ENCODE peak calls at places on chromosomes 4 and X, in seven cellular contexts. E is endodermal cell, P is ovary, O is heart left ventricle, F is IMR-90, A is upper lobe of right lung, Z is brain microvascular endothelial cell. W is an unnamed sample.

GRCh38 chr4:81628489-81628888 is 156.8 kb upstream of the RASGEF1B start:
- DNase-seq in E (no peak), P (no peak), O (no peak), F (no peak), A (no peak), Z (no peak), W (no peak)

GRCh38 chrX:2224141-2224540 is 276.6 kb downstream of the DHRSX start:
- DNase-seq in E (no peak), P (no peak), O (no peak), F (no peak), A (no peak), Z (no peak), W (no peak)

GRCh38 chrX:1027133-1027532 is 185.3 kb downstream of the CRLF2 start:
- DNase-seq in E (no peak), P (no peak), O (no peak), F (no peak), A (peak; percentile 40), Z (no peak), W (no peak)

GRCh38 chrX:63784346-63784901 is 590 bp downstream of the ARHGEF9 start:
- DNase-seq in E (no peak), P (peak; percentile 28), O (no peak), F (no peak), A (no peak), Z (no peak), W (no peak)

GRCh38 chr4:76251448-76252270 is at the start of gene FAM47E:
- DNase-seq in E (peak; percentile 95), P (peak; percentile 50), O (peak; percentile 71), F (peak; percentile 6), A (peak; percentile 95), Z (peak; percentile 27), W (peak; percentile 38)

GRCh38 chr4:125649452-125649851 is 334.7 kb downstream of the FAT4 start:
- DNase-seq in E (no peak), P (no peak), O (no peak), F (no peak), A (no peak), Z (no peak), W (no peak)

GRCh38 chrX:153460826-153461225 is 9.6 kb downstream of the HAUS7 start:
- DNase-seq in E (peak; percentile 88), P (peak; percentile 52), O (peak; percentile 25), F (peak; percentile 39), A (no peak), Z (no peak), W (peak; percentile 27)

GRCh38 chr4:100302061-100303026 is 112.1 kb upstream of the DDIT4L start:
- DNase-seq in E (no peak), P (no peak), O (no peak), F (no peak), A (no peak), Z (no peak), W (no peak)

GRCh38 chr4:173025131-173025530 is 143.5 kb upstream of the GALNT7 start:
- DNase-seq in E (peak; percentile 82), P (no peak), O (peak; percentile 57), F (peak; percentile 77), A (no peak), Z (peak; percentile 87), W (peak; percentile 63)

GRCh38 chr4:48801739-48802138 is 21.7 kb upstream of the FRYL start:
- DNase-seq in E (no peak), P (no peak), O (peak; percentile 66), F (no peak), A (no peak), Z (no peak), W (no peak)

GRCh38 chrX:47170861-47171692 is 22.6 kb upstream of the UBA1 start:
- DNase-seq in E (no peak), P (no peak), O (no peak), F (no peak), A (peak; percentile 20), Z (no peak), W (no peak)

GRCh38 chrX:136662976-136663375 is 15.0 kb downstream of the CD40LG start:
- DNase-seq in E (no peak), P (no peak), O (no peak), F (no peak), A (no peak), Z (no peak), W (no peak)

GRCh38 chr4:80878218-80878617 is 152.3 kb upstream of the BMP3 start:
- DNase-seq in E (no peak), P (no peak), O (no peak), F (peak; percentile 34), A (no peak), Z (no peak), W (no peak)

GRCh38 chrX:96770315-96770714 is 85.7 kb downstream of the DIAPH2 start:
- DNase-seq in E (no peak), P (no peak), O (no peak), F (peak; percentile 18), A (no peak), Z (no peak), W (peak; percentile 1)

GRCh38 chr4:105631818-105632400 is 76.6 kb downstream of the INTS12 start:
- DNase-seq in E (no peak), P (no peak), O (no peak), F (no peak), A (no peak), Z (no peak), W (no peak)

GRCh38 chr4:74327751-74328150 is 19.5 kb downstream of the EPGN start:
- DNase-seq in E (no peak), P (no peak), O (no peak), F (peak; percentile 29), A (no peak), Z (no peak), W (peak; percentile 13)

GRCh38 chrX:153074935-153075334 is 2.7 kb downstream of the PNMA6A start:
- DNase-seq in E (no peak), P (no peak), O (no peak), F (no peak), A (no peak), Z (no peak), W (no peak)

GRCh38 chr4:163245044-163245443 is 78.4 kb upstream of the NAF1 start:
- DNase-seq in E (no peak), P (no peak), O (no peak), F (no peak), A (no peak), Z (no peak), W (no peak)

GRCh38 chr4:89023140-89023539 is 33.8 kb downstream of the FAM13A start:
- DNase-seq in E (no peak), P (no peak), O (no peak), F (no peak), A (no peak), Z (no peak), W (no peak)

DNA sequence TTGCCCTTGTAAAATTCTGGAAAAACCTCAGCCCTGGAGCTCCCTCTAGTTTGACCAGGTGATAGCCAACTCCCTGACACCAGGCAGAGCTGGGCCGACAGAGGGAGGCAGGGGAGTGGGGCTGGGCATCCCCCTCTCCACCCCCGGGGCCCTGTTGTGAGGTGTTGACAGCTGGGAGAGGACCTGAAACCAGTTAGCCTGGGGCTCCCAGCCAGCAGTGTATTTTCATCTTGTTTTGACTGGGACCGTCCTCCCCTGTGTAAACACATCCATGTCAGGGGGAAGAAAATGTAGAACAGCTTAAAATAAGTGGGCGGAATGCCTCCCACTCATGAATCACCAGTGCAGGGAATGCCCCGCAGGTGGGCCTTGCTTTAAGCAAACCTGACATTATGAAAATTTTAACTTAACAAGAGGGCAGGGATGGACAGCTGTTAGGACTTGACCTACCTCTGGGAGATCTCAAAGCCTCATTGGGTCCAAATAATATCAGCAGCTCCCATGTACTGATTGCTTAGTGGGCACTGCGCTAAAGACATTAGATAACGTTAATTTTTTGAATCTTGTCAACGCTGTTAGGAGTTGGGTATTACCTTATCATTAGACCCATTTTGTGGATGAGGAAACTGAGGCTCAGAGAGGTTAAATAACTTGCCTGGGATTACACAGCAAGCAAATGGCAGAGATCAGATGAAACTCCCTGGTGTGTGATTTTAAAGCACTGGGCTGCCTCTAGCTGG is 45.9 kb downstream of the TSC22D3 start:
- DNase-seq in E (peak; percentile 91), P (peak; percentile 69), O (peak; percentile 72), F (no peak), A (no peak), Z (no peak), W (no peak)
- H3K27ac ChIP-seq in E (no peak overlapping the region), P (peak overlapping the region; percentile 67), O (peak overlapping the region; percentile 47), F (no peak overlapping the region), A (peak overlapping the region; percentile 6), Z (no peak overlapping the region), W (peak overlapping the region; percentile 70)

GRCh38 chrX:131724292-131724691 is 180.4 kb downstream of the OR13H1 start:
- DNase-seq in E (no peak), P (no peak), O (no peak), F (no peak), A (no peak), Z (no peak), W (no peak)

GRCh38 chrX:131728295-131729145 is 184.6 kb downstream of the OR13H1 start:
- DNase-seq in E (no peak), P (peak; percentile 79), O (no peak), F (peak; percentile 86), A (no peak), Z (peak; percentile 74), W (no peak)

GRCh38 chrX:131727778-131728177 is 183.9 kb downstream of the OR13H1 start:
- DNase-seq in E (no peak), P (no peak), O (no peak), F (no peak), A (no peak), Z (no peak), W (no peak)

GRCh38 chrX:131725001-131725654 is 181.3 kb downstream of the OR13H1 start:
- DNase-seq in E (no peak), P (no peak), O (no peak), F (no peak), A (no peak), Z (no peak), W (no peak)

DNA sequence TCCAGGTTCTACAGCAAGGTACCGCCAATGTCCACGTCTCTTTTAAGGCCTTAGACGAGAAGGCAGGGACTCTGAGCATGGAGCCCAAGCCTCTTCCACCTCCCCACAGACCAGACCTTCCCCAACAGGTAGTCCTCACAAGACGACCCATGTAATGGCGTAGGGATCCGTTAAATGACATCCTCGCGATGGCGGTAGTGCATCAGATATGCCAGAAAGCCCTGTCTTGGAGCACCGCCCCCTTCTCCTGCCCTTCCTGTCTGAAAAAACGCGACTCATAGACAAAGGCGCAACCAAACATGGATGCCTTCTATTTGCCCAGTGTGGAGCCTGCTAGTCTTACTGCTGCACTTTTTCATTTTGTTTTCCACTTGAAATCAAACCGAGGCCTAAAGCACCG is 185.4 kb downstream of the OR13H1 start:
- DNase-seq in E (no peak), P (peak; percentile 85), O (no peak), F (peak; percentile 88), A (no peak), Z (peak; percentile 77), W (no peak)
- TF ChIP-seq CTCF in E (no peak), P (peak; percentile 14), O (no peak), F (peak; percentile 57), A (no peak), Z (peak; percentile 53), W (no peak)

GRCh38 chr4:188161167-188161566 is 21.9 kb downstream of the TRIML1 start:
- DNase-seq in E (no peak), P (no peak), O (no peak), F (no peak), A (no peak), Z (no peak), W (no peak)
- H3K27ac ChIP-seq in E (no peak overlapping the region), P (no peak overlapping the region), O (no peak overlapping the region), F (no peak overlapping the region), A (no peak overlapping the region), Z (no peak overlapping the region), W (no peak overlapping the region)

DNA sequence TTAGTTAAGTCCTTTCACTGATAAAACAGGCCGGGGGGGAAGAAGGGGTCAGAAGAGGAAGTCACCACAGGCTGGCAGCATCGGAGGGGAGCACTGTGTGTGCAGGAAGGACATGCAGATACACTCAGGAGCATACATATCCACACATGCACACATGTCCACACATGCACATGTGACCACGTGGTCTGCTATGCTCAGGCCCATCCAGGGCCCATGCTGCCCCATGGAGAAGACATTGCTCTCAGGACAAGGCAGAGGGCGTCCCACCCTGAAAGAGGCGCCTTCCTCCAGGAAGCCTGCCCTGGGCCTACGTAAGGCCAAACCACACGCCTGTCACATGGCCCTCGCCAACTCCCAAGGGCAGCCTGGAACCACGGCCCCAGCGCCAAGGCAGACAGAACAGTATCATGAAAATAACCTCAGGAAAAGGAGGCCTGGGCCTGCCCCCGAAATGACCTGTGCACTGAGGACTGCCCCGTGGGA is 15.8 kb downstream of the WDR1 start:
- DNase-seq in E (no peak), P (no peak), O (peak; percentile 52), F (no peak), A (peak; percentile 86), Z (no peak), W (no peak)
- TF ChIP-seq CTCF in E (no peak), P (no peak), O (no peak), F (no peak), A (no peak), Z (no peak), W (no peak)

W was measured in RWPE1.